ENCODE peak calls at places on chromosome 7, in eight cellular contexts. Z is right lobe of liver, Y is sigmoid colon, A is tibial artery, E is cardiac muscle cell, L is heart right ventricle, V is Peyer's patch, H is A549. P is an unnamed sample. For H3K4me1, the result is how much of the 10 kb centered on the place peaks cover.

GRCh38 chr7:157514746-157515145 is 177.9 kb downstream of the DNAJB6 start:
- DNase-seq in Z (no peak), V (no peak), E (no peak), A (no peak), Y (no peak), L (no peak), H (no peak), P (peak)

GRCh38 chr7:13593854-13594253 is 395.6 kb downstream of the ETV1 start:
- DNase-seq in L (no peak), H (no peak), Y (no peak), Z (no peak), A (no peak), V (no peak), E (no peak), P (no peak)

GRCh38 chr7:41247128-41247865 is 455.6 kb downstream of the INHBA start:
- DNase-seq in Z (no peak), E (no peak), V (no peak), A (no peak), L (no peak), H (no peak), Y (no peak), P (no peak)

GRCh38 chr7:91567111-91568012 is 303.1 kb downstream of the FZD1 start:
- DNase-seq in E (no peak), Y (no peak), Z (no peak), A (no peak), L (no peak), H (no peak), V (no peak), P (no peak)

GRCh38 chr7:44065431-44066110 is at the start of gene PGAM2:
- DNase-seq in L (peak), V (peak), E (peak), A (peak), H (no peak), Y (peak), Z (no peak), P (no peak)

GRCh38 chr7:103690576-103690975 is 244.6 kb upstream of the SLC26A5 start:
- DNase-seq in Z (no peak), Y (no peak), V (no peak), A (no peak), E (no peak), L (no peak), H (no peak), P (no peak)

GRCh38 chr7:65798111-65799075 is 74.5 kb upstream of the VKORC1L1 start:
- DNase-seq in H (no peak), Z (no peak), A (no peak), Y (no peak), E (no peak), L (no peak), V (no peak), P (no peak)

GRCh38 chr7:2474813-2475677 is 1.2 kb downstream of the GRIFIN start:
- DNase-seq in Y (no peak), E (no peak), Z (no peak), L (no peak), V (peak), H (no peak), A (no peak), P (peak)

GRCh38 chr7:94223375-94224084 is 171.2 kb upstream of the COL1A2 start:
- DNase-seq in H (peak), A (no peak), L (no peak), Y (no peak), V (no peak), Z (no peak), E (peak), P (no peak)

GRCh38 chr7:104176332-104176731 is 31.5 kb downstream of the ORC5 start:
- DNase-seq in A (no peak), Y (no peak), E (no peak), Z (no peak), V (no peak), L (no peak), H (no peak), P (no peak)

GRCh38 chr7:157830331-157830730 is 493.5 kb downstream of the DNAJB6 start:
- DNase-seq in E (no peak), Z (no peak), L (no peak), H (no peak), V (no peak), Y (peak), A (no peak), P (no peak)

GRCh38 chr7:36272567-36273269 is 116.9 kb upstream of the ANLN start:
- DNase-seq in A (peak), H (peak), Z (peak), V (no peak), Y (peak), L (no peak), E (no peak), P (no peak)

GRCh38 chr7:135855836-135856235 is 107.2 kb upstream of the FAM180A start:
- DNase-seq in Z (no peak), A (no peak), Y (no peak), V (no peak), E (no peak), L (no peak), H (no peak), P (no peak)

GRCh38 chr7:36910859-36911258 is 186.6 kb upstream of the AOAH start:
- DNase-seq in Y (no peak), E (no peak), L (no peak), H (no peak), V (no peak), A (no peak), Z (no peak), P (no peak)

GRCh38 chr7:41979834-41980307 is 257.1 kb downstream of the GLI3 start:
- DNase-seq in A (no peak), V (no peak), Y (no peak), Z (no peak), L (no peak), H (peak), E (peak), P (no peak)

GRCh38 chr7:55508301-55509011 is 63.8 kb downstream of the VOPP1 start:
- DNase-seq in H (no peak), E (no peak), Y (no peak), Z (no peak), A (no peak), V (no peak), L (no peak), P (no peak)

GRCh38 chr7:69643708-69644445 is 45.6 kb downstream of the AUTS2 start:
- DNase-seq in E (peak), Y (no peak), L (peak), A (no peak), V (no peak), Z (no peak), H (no peak), P (no peak)

GRCh38 chr7:42127232-42127622 is 109.8 kb downstream of the GLI3 start:
- DNase-seq in H (no peak), E (no peak), V (no peak), A (no peak), Y (no peak), Z (no peak), L (no peak), P (no peak)

GRCh38 chr7:88818552-88818951 is 23.0 kb upstream of the TEX47 start:
- DNase-seq in E (no peak), V (no peak), Y (no peak), H (no peak), L (no peak), Z (no peak), A (no peak), P (no peak)

GRCh38 chr7:149670288-149670687 is 103.1 kb downstream of the ZNF467 start:
- DNase-seq in L (peak), V (no peak), Z (no peak), H (no peak), A (no peak), Y (peak), E (peak), P (no peak)

GRCh38 chr7:98745722-98746318 is 124.0 kb downstream of the TMEM130 start:
- DNase-seq in Y (no peak), Z (peak), E (peak), V (peak), A (no peak), L (peak), H (peak), P (peak)

GRCh38 chr7:87110778-87111177 is 41.5 kb upstream of the DMTF1 start:
- DNase-seq in H (peak), E (no peak), L (no peak), V (no peak), Y (no peak), A (no peak), Z (no peak), P (no peak)

GRCh38 chr7:158778476-158778875 is 50.8 kb downstream of the ESYT2 start:
- DNase-seq in A (no peak), E (no peak), Y (no peak), Z (no peak), V (no peak), H (no peak), L (no peak), P (no peak)

GRCh38 chr7:106012935-106013439 is 49.9 kb downstream of the CDHR3 start:
- DNase-seq in V (no peak), E (peak), A (no peak), Y (no peak), L (no peak), Z (no peak), H (no peak), P (no peak)

GRCh38 chr7:148394582-148394981 is 196.0 kb upstream of the C7orf33 start:
- DNase-seq in V (no peak), H (no peak), E (no peak), Y (no peak), Z (no peak), A (no peak), L (no peak), P (no peak)

GRCh38 chr7:143395187-143396149 is 13.2 kb downstream of the EPHA1 start:
- DNase-seq in Y (peak), H (no peak), A (peak), V (peak), E (no peak), L (no peak), Z (peak), P (no peak)

GRCh38 chr7:111113263-111114017 is 22.5 kb downstream of the LRRN3 start:
- DNase-seq in H (peak), Y (no peak), Z (no peak), V (no peak), L (no peak), A (no peak), E (no peak), P (no peak)

GRCh38 chr7:7967909-7968543 is 570 bp upstream of the GLCCI1 start:
- DNase-seq in V (no peak), L (no peak), A (no peak), Z (no peak), Y (no peak), E (no peak), H (no peak), P (no peak)

GRCh38 chr7:55194522-55194921 is 170.6 kb upstream of the LANCL2 start:
- DNase-seq in V (no peak), H (no peak), E (no peak), A (peak), Y (no peak), Z (no peak), L (no peak), P (no peak)

GRCh38 chr7:1694981-1695511 is 25.0 kb downstream of the ELFN1 start:
- DNase-seq in V (peak), L (no peak), H (no peak), A (peak), Y (peak), Z (no peak), E (no peak), P (no peak)

DNA sequence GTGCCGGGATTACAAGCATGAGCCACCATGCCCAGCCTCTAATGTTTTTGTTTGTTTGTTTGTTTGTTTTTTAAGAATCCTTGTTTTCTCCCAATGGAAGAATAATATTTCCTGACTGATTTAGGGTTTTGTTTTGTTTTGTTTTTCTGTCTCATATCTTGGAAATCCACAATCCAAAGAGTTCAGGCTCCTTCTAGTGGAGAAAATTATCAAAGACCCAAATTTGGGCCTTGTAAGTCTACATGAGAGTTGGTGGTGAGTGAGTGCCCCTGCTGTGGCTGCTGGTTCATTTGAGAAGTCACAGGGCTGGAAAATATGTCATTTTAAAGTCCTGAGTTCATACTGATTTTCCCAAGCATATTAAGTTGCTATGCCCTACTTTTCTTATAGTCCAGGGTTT is 33.5 kb upstream of the KLHL7 start:
- DNase-seq in Y (no peak), Z (no peak), H (peak), E (peak), L (no peak), V (no peak), A (no peak), P (no peak)
- TF ChIP-seq CTCF in Y (no peak), Z (peak), H (peak), E (peak), L (peak), V (no peak), A (no peak), P (no peak)

DNA sequence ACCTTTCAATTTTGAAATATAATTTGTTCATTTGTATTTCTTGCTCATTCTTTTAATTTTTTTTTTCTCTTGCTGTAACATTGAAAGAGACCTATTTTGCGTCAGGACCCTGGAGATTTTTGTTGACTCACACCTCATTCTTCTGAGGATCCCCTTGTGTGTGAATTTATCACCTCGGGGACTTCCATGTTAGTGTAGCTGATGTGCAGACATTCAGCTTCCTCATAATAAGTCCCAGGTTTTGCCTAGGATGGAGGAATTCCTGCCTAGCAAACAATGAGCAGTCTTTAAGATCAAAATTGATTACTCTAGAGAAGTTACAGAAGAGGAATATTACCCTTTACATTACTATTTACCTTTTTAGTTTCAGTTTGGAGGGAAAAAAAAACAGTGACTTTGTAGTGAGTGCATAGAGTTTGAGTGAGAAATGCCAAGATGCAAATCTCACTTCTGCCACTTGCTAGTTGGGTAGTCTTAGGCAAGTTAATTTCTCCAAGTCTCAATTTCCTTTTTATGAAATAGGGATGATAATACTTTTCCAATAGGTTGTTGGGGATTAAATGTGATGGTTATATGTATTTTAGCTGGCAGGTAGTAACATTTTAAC is 14.3 kb downstream of the TES start:
- DNase-seq in E (no peak), V (no peak), A (no peak), Z (no peak), Y (no peak), L (no peak), H (no peak), P (no peak)
- H3K4me1 ChIP-seq in E (under half), V (under half), A (under half), Z (under half), Y (half or more), L (under half), H (half or more), P (half or more)

GRCh38 chr7:28572321-28573058 is 160.2 kb downstream of the CREB5 start:
- DNase-seq in Y (no peak), H (no peak), V (no peak), Z (no peak), A (no peak), L (no peak), E (no peak), P (no peak)

GRCh38 chr7:28573751-28574295 is 161.5 kb downstream of the CREB5 start:
- DNase-seq in Z (no peak), E (no peak), V (no peak), H (no peak), L (no peak), Y (no peak), A (no peak), P (no peak)

GRCh38 chr7:28571405-28571804 is 159.1 kb downstream of the CREB5 start:
- DNase-seq in V (no peak), A (no peak), Y (no peak), E (no peak), L (no peak), Z (no peak), H (no peak), P (no peak)

GRCh38 chr7:28573059-28573553 is 160.8 kb downstream of the CREB5 start:
- DNase-seq in V (no peak), E (no peak), Z (no peak), L (peak), A (no peak), Y (no peak), H (no peak), P (no peak)

DNA sequence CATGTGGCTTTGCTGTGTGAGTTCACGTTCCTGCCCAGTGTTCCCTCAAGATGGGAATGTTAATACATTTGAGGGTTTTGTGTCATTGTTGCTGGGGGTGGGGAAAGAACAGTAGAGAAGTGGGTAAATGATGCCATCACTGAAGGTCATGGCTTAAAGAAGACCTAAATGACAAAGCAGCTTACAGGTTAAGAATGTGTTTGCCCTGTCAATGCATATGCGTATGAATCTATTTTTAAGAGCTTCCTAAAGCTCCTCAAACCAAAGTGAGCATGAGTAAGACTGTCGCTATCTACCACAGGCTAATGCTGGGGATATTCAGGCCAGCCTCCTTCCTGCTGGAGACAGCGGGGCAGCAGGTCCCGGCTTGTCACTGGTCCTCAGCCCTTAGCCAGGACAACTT is 162.9 kb downstream of the CREB5 start:
- DNase-seq in Y (no peak), A (no peak), H (no peak), V (no peak), Z (no peak), L (no peak), E (no peak), P (no peak)
- H3K27ac ChIP-seq in Y (no peak), A (no peak), H (no peak), V (no peak), Z (no peak), L (no peak), E (no peak), P (no peak)

GRCh38 chr7:66800591-66800990 is 60.1 kb downstream of the RABGEF1 start:
- DNase-seq in E (no peak), L (no peak), Y (peak), H (no peak), V (no peak), Z (no peak), A (no peak), P (no peak)
- TF ChIP-seq CTCF in E (no peak), L (no peak), Y (no peak), H (no peak), V (no peak), Z (no peak), A (no peak), P (no peak)

GRCh38 chr7:3573151-3573550 is 272.1 kb downstream of the SDK1 start:
- DNase-seq in H (no peak), Y (no peak), A (no peak), L (no peak), Z (no peak), E (no peak), V (no peak), P (no peak)

GRCh38 chr7:3569643-3570042 is 268.6 kb downstream of the SDK1 start:
- DNase-seq in Y (no peak), H (no peak), E (no peak), A (no peak), Z (no peak), L (no peak), V (no peak), P (no peak)

GRCh38 chr7:3575753-3576531 is 274.9 kb downstream of the SDK1 start:
- DNase-seq in Y (no peak), A (no peak), L (no peak), Z (no peak), V (no peak), H (no peak), E (no peak), P (no peak)

GRCh38 chr7:3578399-3578798 is 277.3 kb downstream of the SDK1 start:
- DNase-seq in L (no peak), V (no peak), Z (no peak), A (no peak), E (no peak), H (no peak), Y (no peak), P (no peak)

GRCh38 chr7:3574386-3574785 is 273.3 kb downstream of the SDK1 start:
- DNase-seq in Y (no peak), A (no peak), L (no peak), V (no peak), H (no peak), Z (no peak), E (no peak), P (no peak)
- H3K4me1 ChIP-seq in Y (under half), A (under half), L (under half), V (under half), H (under half), Z (under half), E (under half), P (under half)

GRCh38 chr7:129394982-129395906 is 39.0 kb upstream of the STRIP2 start:
- DNase-seq in A (no peak), Y (no peak), E (peak), Z (no peak), L (no peak), H (no peak), V (no peak), P (no peak)
- H3K27ac ChIP-seq in A (no peak), Y (no peak), E (peak), Z (no peak), L (no peak), H (no peak), V (no peak), P (no peak)

GRCh38 chr7:133560900-133561299 is 308.0 kb downstream of the EXOC4 start:
- DNase-seq in V (no peak), Y (no peak), H (no peak), Z (no peak), A (no peak), L (no peak), E (no peak), P (no peak)

GRCh38 chr7:133561361-133561760 is 308.5 kb downstream of the EXOC4 start:
- DNase-seq in E (no peak), Y (no peak), A (no peak), H (no peak), L (no peak), Z (no peak), V (no peak), P (no peak)

GRCh38 chr7:133562617-133563016 is 309.7 kb downstream of the EXOC4 start:
- DNase-seq in L (no peak), Z (no peak), H (no peak), E (no peak), V (no peak), A (no peak), Y (no peak), P (no peak)

GRCh38 chr7:133563196-133563707 is 310.4 kb downstream of the EXOC4 start:
- DNase-seq in A (no peak), Y (no peak), L (no peak), H (no peak), Z (no peak), V (no peak), E (no peak), P (no peak)

GRCh38 chr7:133564484-133564883 is 311.6 kb downstream of the EXOC4 start:
- DNase-seq in V (no peak), Y (no peak), Z (no peak), A (no peak), E (no peak), H (no peak), L (no peak), P (no peak)
- TF ChIP-seq CTCF in V (no peak), Y (no peak), Z (no peak), A (no peak), E (peak), H (no peak), L (no peak), P (no peak)

GRCh38 chr7:150806863-150807262 is 6.3 kb downstream of the TMEM176A start:
- DNase-seq in A (no peak), L (no peak), Z (no peak), H (no peak), E (no peak), Y (no peak), V (no peak), P (no peak)

GRCh38 chr7:150805864-150806263 is 5.3 kb downstream of the TMEM176A start:
- DNase-seq in V (no peak), Z (no peak), Y (no peak), H (no peak), A (no peak), E (no peak), L (no peak), P (no peak)

GRCh38 chr7:150803161-150803860 is 2.7 kb downstream of the TMEM176A start:
- DNase-seq in A (no peak), L (no peak), Z (no peak), E (no peak), H (no peak), V (no peak), Y (no peak), P (no peak)

GRCh38 chr7:150806454-150806853 is 5.9 kb downstream of the TMEM176A start:
- DNase-seq in V (no peak), A (no peak), Y (no peak), E (no peak), H (no peak), L (no peak), Z (no peak), P (no peak)

DNA sequence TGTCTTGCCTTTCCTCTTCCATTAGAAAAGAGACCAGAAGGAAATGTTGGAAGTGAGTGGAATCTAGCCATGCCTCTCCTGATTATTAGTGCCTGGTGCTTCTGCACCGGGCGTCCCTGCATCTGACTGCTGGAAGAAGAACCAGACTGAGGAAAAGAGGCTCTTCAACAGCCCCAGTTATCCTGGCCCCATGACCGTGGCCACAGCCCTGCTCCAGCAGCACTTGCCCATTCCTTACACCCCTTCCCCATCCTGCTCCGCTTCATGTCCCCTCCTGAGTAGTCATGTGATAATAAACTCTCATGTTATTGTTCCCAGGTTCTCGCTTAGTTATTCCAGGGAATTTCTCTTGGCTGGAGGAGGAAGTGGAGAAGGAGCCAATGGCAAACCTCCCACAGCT is 4.2 kb downstream of the TMEM176A start:
- DNase-seq in V (no peak), E (no peak), Y (no peak), H (no peak), A (no peak), L (no peak), Z (no peak), P (no peak)
- H3K4me1 ChIP-seq in V (under half), E (under half), Y (under half), H (under half), A (under half), L (under half), Z (under half), P (under half)